ENCODE peak calls at places on chromosomes 3 and 15, in nine cellular contexts. I is NCI-H1417, P is AG04450, B is CD14-positive monocyte, M is AG08396, Q is hepatic stellate cell, C is type B pancreatic cell, F is posterior cingulate gyrus, A is NCI-H2171 treated with DMSO at 0.1 percent for 48 hours. K is an unnamed sample.

GRCh38 chr15:70215951-70216350 is 118.2 kb upstream of the TLE3 start:
- DNase-seq in B (no peak), C (no peak), A (no peak), F (no peak), P (no peak), Q (no peak), M (no peak), I (no peak), K (no peak)

GRCh38 chr3:141452045-141452444 is 34.8 kb upstream of the RASA2 start:
- DNase-seq in Q (no peak), P (no peak), B (no peak), A (no peak), C (no peak), M (no peak), F (no peak), I (peak), K (peak)

GRCh38 chr3:130968231-130968630 is 58.4 kb downstream of the ASTE1 start:
- DNase-seq in C (no peak), A (no peak), M (no peak), I (no peak), F (no peak), P (no peak), Q (no peak), B (no peak), K (no peak)

GRCh38 chr3:46107682-46108081 is 80.4 kb upstream of the XCR1 start:
- DNase-seq in A (no peak), M (no peak), Q (no peak), C (no peak), I (no peak), F (no peak), B (no peak), P (no peak), K (no peak)

GRCh38 chr3:59456852-59457485 is 407.1 kb upstream of the CFAP20DC start:
- DNase-seq in B (no peak), C (no peak), P (no peak), I (no peak), M (no peak), F (no peak), A (no peak), Q (no peak), K (no peak)

GRCh38 chr3:159645874-159646273 is 342.8 kb upstream of the IL12A start:
- DNase-seq in M (no peak), C (no peak), B (no peak), I (no peak), A (no peak), F (no peak), Q (no peak), P (no peak), K (no peak)

GRCh38 chr15:36432162-36432561 is 147.3 kb upstream of the CDIN1 start:
- DNase-seq in I (no peak), Q (peak), M (peak), F (no peak), C (no peak), P (peak), A (no peak), B (no peak), K (no peak)

GRCh38 chr15:70613259-70613658 is 150.1 kb downstream of the UACA start:
- DNase-seq in B (no peak), A (no peak), I (no peak), P (no peak), F (no peak), C (no peak), Q (no peak), M (no peak), K (no peak)

GRCh38 chr15:68313501-68314390 is 36.2 kb downstream of the FEM1B start:
- DNase-seq in A (no peak), B (peak), P (no peak), F (no peak), M (no peak), C (peak), I (no peak), Q (no peak), K (no peak)

GRCh38 chr15:84685304-84685703 is 27.3 kb upstream of the NMB start:
- DNase-seq in F (no peak), P (peak), B (peak), I (no peak), M (no peak), Q (peak), C (no peak), A (peak), K (peak)

K was measured in HTR-8/SVneo.